ENCODE peak calls at places on chromosome X, in nine cellular contexts. F is AG08396; P is GM13976; E is NCI-H1092 treated with DMSO at 0.1 percent for 48 hours; R is AG09309; K is AG20443; T is activated naive CD4-positive, alpha-beta T cell treated with anti-CD3 and anti-CD28 coated beads for 36 hours; C is NCI-H748 treated with DMSO at 0.1 percent for 48 hours; H is ELF-1. Q is an unnamed sample.

GRCh38 chrX:24526616-24527015 is 61.5 kb downstream of the PDK3 start:
- DNase-seq in R (no peak), F (no peak), E (no peak), T (no peak), C (no peak), P (no peak), K (no peak), H (no peak), Q (no peak)

GRCh38 chrX:55867708-55868107 is 150.2 kb downstream of the RRAGB start:
- DNase-seq in T (no peak), R (no peak), P (no peak), F (no peak), K (no peak), E (no peak), C (no peak), H (no peak), Q (no peak)

GRCh38 chrX:154534526-154535322 is 11.9 kb downstream of the G6PD start:
- DNase-seq in T (peak), K (peak), E (peak), P (peak), R (peak), H (peak), C (peak), F (peak), Q (peak)

GRCh38 chrX:130082244-130083106 is 27.8 kb downstream of the ELF4 start:
- DNase-seq in E (no peak), K (peak), T (peak), F (no peak), R (no peak), P (peak), C (no peak), H (no peak), Q (no peak)

GRCh38 chrX:40174594-40175415 is 77.0 kb upstream of the BCOR start:
- DNase-seq in E (peak), F (peak), T (peak), R (no peak), C (peak), H (peak), K (peak), P (no peak), Q (no peak)

GRCh38 chrX:40262641-40263560 is 165.1 kb upstream of the BCOR start:
- DNase-seq in P (no peak), C (no peak), R (no peak), T (no peak), H (peak), E (no peak), K (peak), F (peak), Q (peak)

GRCh38 chrX:135632353-135632752 is 81.1 kb upstream of the CT45A1 start:
- DNase-seq in P (peak), F (no peak), E (no peak), C (no peak), K (no peak), R (no peak), T (no peak), H (no peak), Q (no peak)

GRCh38 chrX:68599256-68600152 is 48.0 kb upstream of the STARD8 start:
- DNase-seq in K (peak), P (no peak), H (peak), R (no peak), F (no peak), C (no peak), E (no peak), T (no peak), Q (no peak)

GRCh38 chrX:41981481-41982013 is 58.2 kb upstream of the CASK start:
- DNase-seq in F (no peak), T (no peak), C (no peak), P (no peak), K (no peak), H (no peak), R (no peak), E (no peak), Q (no peak)

GRCh38 chrX:85851418-85851817 is 195.9 kb downstream of the CHM start:
- DNase-seq in T (peak), K (peak), R (no peak), F (no peak), E (no peak), P (no peak), H (peak), C (no peak), Q (no peak)

GRCh38 chrX:19862634-19863236 is 24.7 kb downstream of the SH3KBP1 start:
- DNase-seq in E (no peak), P (no peak), T (no peak), K (no peak), H (peak), C (no peak), F (no peak), R (no peak), Q (no peak)

GRCh38 chrX:153639177-153640044 is 7.6 kb upstream of the DUSP9 start:
- DNase-seq in C (no peak), H (no peak), T (no peak), P (no peak), F (no peak), R (no peak), K (no peak), E (no peak), Q (no peak)